ENCODE peak calls at places on chromosomes 5 and 9, in four cellular contexts. O is testis, F is adrenal gland, U is PC-3. A is an unnamed sample.

GRCh38 chr5:55621218-55621617 is 86.5 kb upstream of the PLPP1 start:
- DNase-seq in O (no peak), F (no peak), U (no peak), A (no peak)

GRCh38 chr5:134091626-134092121 is 22.8 kb upstream of the TCF7 start:
- DNase-seq in O (no peak), F (no peak), U (no peak), A (no peak)

GRCh38 chr5:154220625-154221024 is 30.1 kb downstream of the GALNT10 start:
- DNase-seq in O (no peak), F (peak), U (peak), A (no peak)

GRCh38 chr5:59169101-59169767 is 586.4 kb downstream of the RAB3C start:
- DNase-seq in O (no peak), F (no peak), U (no peak), A (no peak)

GRCh38 chr5:181223041-181223728 is at the start of gene TRIM41:
- DNase-seq in O (peak), F (peak), U (peak), A (peak)

GRCh38 chr5:1793966-1794895 is 5.4 kb downstream of the MRPL36 start:
- DNase-seq in O (no peak), F (no peak), U (peak), A (no peak)

GRCh38 chr9:14271078-14271673 is 42.8 kb downstream of the NFIB start:
- DNase-seq in O (peak), F (peak), U (peak), A (peak)

GRCh38 chr9:91310037-91310436 is 51.7 kb downstream of the AUH start:
- DNase-seq in O (no peak), F (no peak), U (no peak), A (no peak)

GRCh38 chr5:133290669-133291235 is 238.9 kb downstream of the HSPA4 start:
- DNase-seq in O (no peak), F (no peak), U (no peak), A (no peak)

GRCh38 chr5:74452851-74453250 is 187.7 kb downstream of the ENC1 start:
- DNase-seq in O (no peak), F (no peak), U (no peak), A (no peak)

GRCh38 chr5:31192442-31192841 is 1.0 kb upstream of the CDH6 start:
- DNase-seq in O (no peak), F (no peak), U (no peak), A (no peak)

GRCh38 chr5:57174128-57174849 is 430 bp downstream of the GPBP1 start:
- DNase-seq in O (peak), F (peak), U (peak), A (peak)

GRCh38 chr5:102629827-102630605 is 125.1 kb upstream of the PAM start:
- DNase-seq in O (no peak), F (no peak), U (no peak), A (no peak)

GRCh38 chr5:55480781-55481180 is 54.0 kb downstream of the PLPP1 start:
- DNase-seq in O (no peak), F (no peak), U (peak), A (no peak)

GRCh38 chr5:532521-533242 is 8.4 kb upstream of the SLC9A3 start:
- DNase-seq in O (no peak), F (no peak), U (no peak), A (no peak)

GRCh38 chr5:2610986-2611385 is 140.5 kb downstream of the IRX2 start:
- DNase-seq in O (no peak), F (no peak), U (no peak), A (no peak)

GRCh38 chr5:40813698-40814281 is 15.6 kb upstream of the PRKAA1 start:
- DNase-seq in O (no peak), F (no peak), U (no peak), A (no peak)

GRCh38 chr5:40484495-40484894 is 195.2 kb upstream of the PTGER4 start:
- DNase-seq in O (no peak), F (no peak), U (no peak), A (no peak)

GRCh38 chr9:115864581-115864980 is 289.0 kb upstream of the PAPPA start:
- DNase-seq in O (no peak), F (no peak), U (no peak), A (no peak)

GRCh38 chr5:151751091-151751490 is 7.3 kb downstream of the ATOX1 start:
- DNase-seq in O (no peak), F (no peak), U (peak), A (no peak)
- H3K27ac ChIP-seq in O (no peak), F (no peak), U (peak), A (no peak)

DNA sequence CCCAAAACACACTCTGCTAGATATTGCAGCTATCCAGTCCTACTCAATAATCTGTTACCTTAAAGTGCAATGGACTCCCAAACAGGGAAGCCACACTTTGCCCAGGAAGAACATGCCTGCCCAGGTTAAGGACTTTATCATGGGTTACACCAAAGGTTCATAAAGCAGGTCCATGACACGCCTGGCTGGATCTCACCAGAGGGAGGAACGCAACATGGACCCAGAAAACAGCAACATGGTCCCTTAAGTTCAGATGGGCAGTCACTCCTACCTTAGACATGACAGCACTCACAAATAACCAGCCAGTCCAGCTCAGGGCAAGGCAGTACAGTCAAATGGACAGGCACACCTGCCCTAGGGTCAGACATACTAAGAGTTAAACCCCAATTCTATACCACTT is 3.8 kb downstream of the P4HA2 start:
- DNase-seq in O (no peak), F (no peak), U (no peak), A (no peak)
- H3K27ac ChIP-seq in O (no peak), F (no peak), U (no peak), A (peak)

DNA sequence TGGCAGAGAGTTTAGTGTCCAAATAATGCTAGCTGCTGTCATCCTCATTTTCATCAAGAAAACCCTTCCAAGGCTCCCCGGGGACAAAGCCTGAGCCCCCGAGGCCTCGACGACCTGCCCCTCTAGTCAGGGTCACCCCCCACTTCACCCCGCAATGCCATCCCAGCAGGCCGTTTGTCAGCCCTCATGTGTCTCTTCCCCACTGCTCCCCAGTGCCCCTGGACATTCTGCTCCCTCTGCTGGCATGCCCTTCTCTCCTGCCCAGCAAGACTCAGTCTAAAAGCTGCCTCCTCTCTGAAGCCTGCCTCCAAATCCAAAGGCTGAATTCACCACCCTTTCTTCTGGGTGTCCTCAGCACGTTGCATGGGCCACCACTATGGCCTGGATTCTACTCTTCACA is 59.3 kb downstream of the PAX5 start:
- DNase-seq in O (no peak), F (no peak), U (no peak), A (no peak)
- H3K27ac ChIP-seq in O (no peak), F (no peak), U (no peak), A (no peak)

GRCh38 chr9:72476617-72477375 is 44.6 kb upstream of the TMC1 start:
- DNase-seq in O (no peak), F (no peak), U (peak), A (no peak)

GRCh38 chr9:72476100-72476499 is 45.3 kb upstream of the TMC1 start:
- DNase-seq in O (no peak), F (no peak), U (no peak), A (no peak)

GRCh38 chr9:72478993-72479392 is 42.4 kb upstream of the TMC1 start:
- DNase-seq in O (no peak), F (no peak), U (no peak), A (no peak)

GRCh38 chr9:72480931-72481330 is 40.5 kb upstream of the TMC1 start:
- DNase-seq in O (no peak), F (no peak), U (peak), A (no peak)

GRCh38 chr9:72477862-72478564 is 43.4 kb upstream of the TMC1 start:
- DNase-seq in O (no peak), F (no peak), U (peak), A (no peak)
- H3K27ac ChIP-seq in O (no peak), F (peak), U (peak), A (peak)